ENCODE peak calls at places on chromosomes 3 and 15, in six cellular contexts. E is SJSA1, J is globus pallidus, N is activated T-helper 1 cell treated with Interleukin-2 at 50 U/mL for 16 hours, X is Right ventricle myocardium superior, L is body of pancreas. M is an unnamed sample.

GRCh38 chr3:171156455-171157005 is 130.0 kb upstream of the SLC2A2 start:
- DNase-seq in L (no peak), N (no peak), J (no peak), X (no peak), E (no peak), M (no peak)

GRCh38 chr3:48367201-48367600 is 4.8 kb upstream of the FBXW12 start:
- DNase-seq in X (no peak), L (peak; percentile 86), J (no peak), N (no peak), E (no peak), M (no peak)

GRCh38 chr3:28267984-28268849 is 26.8 kb downstream of the CMC1 start:
- DNase-seq in X (no peak), J (no peak), N (no peak), L (peak; percentile 41), E (no peak), M (no peak)

GRCh38 chr15:69659454-69660050 is 206.9 kb downstream of the RPLP1 start:
- DNase-seq in E (peak; percentile 30), J (no peak), L (no peak), N (no peak), X (no peak), M (no peak)

GRCh38 chr3:98657429-98657828 is 64.0 kb upstream of the CPOX start:
- DNase-seq in X (peak; percentile 46), E (no peak), L (peak; percentile 71), N (no peak), J (no peak), M (no peak)

GRCh38 chr3:46127503-46127902 is 80.6 kb downstream of the CCR1 start:
- DNase-seq in X (no peak), E (peak; percentile 55), N (no peak), J (no peak), L (no peak), M (no peak)

GRCh38 chr3:28726840-28727239 is 378.2 kb upstream of the AZI2 start:
- DNase-seq in X (peak; percentile 60), N (no peak), E (no peak), J (peak; percentile 3), L (peak; percentile 88), M (peak; percentile 29)

GRCh38 chr3:171044828-171045793 is 18.6 kb upstream of the SLC2A2 start:
- DNase-seq in X (no peak), E (no peak), J (no peak), L (no peak), N (no peak), M (no peak)

GRCh38 chr3:106945435-106945834 is 431.8 kb upstream of the CCDC54 start:
- DNase-seq in E (no peak), J (no peak), N (no peak), X (no peak), L (no peak), M (no peak)

GRCh38 chr15:57384024-57384423 is 7.7 kb downstream of the CGNL1 start:
- DNase-seq in L (peak; percentile 62), E (no peak), N (no peak), J (no peak), X (peak; percentile 64), M (no peak)

GRCh38 chr3:142961539-142961938 is 1.9 kb downstream of the PAQR9 start:
- DNase-seq in N (no peak), E (no peak), J (no peak), L (no peak), X (no peak), M (no peak)

GRCh38 chr3:196902296-196902695 is 34.6 kb downstream of the SENP5 start:
- DNase-seq in E (no peak), L (no peak), X (no peak), N (no peak), J (no peak), M (no peak)

GRCh38 chr15:101625169-101625568 is 27.0 kb downstream of the TM2D3 start:
- DNase-seq in J (no peak), L (no peak), X (no peak), E (no peak), N (no peak), M (no peak)

GRCh38 chr3:101077361-101078011 is 84.3 kb upstream of the ABI3BP start:
- DNase-seq in X (no peak), L (no peak), E (no peak), J (peak; percentile 39), N (no peak), M (no peak)